ENCODE peak calls at places on chromosome 16, in five cellular contexts. One of them, this sample, is unnamed.

GRCh38 chr16:72425571-72426341 is 253.8 kb upstream of the PMFBP1 start:
- DNase-seq in IMR-90: no peak
- DNase-seq in SK-N-SH: no peak
- DNase-seq in K562: no peak
- DNase-seq in HepG2: no peak
- DNase-seq in this sample: no peak

GRCh38 chr16:50259334-50260205 is 6.8 kb upstream of the ADCY7 start:
- DNase-seq in IMR-90: no peak
- DNase-seq in SK-N-SH: peak
- DNase-seq in K562: no peak
- DNase-seq in HepG2: no peak
- DNase-seq in this sample: no peak

GRCh38 chr16:49382916-49383315 is 9.3 kb downstream of the C16orf78 start:
- DNase-seq in IMR-90: no peak
- DNase-seq in SK-N-SH: no peak
- DNase-seq in K562: no peak
- DNase-seq in HepG2: peak
- DNase-seq in this sample: no peak

GRCh38 chr16:57297856-57298255 is 13.4 kb upstream of the PLLP start:
- DNase-seq in IMR-90: no peak
- DNase-seq in SK-N-SH: no peak
- DNase-seq in K562: no peak
- DNase-seq in HepG2: no peak
- DNase-seq in this sample: no peak

GRCh38 chr16:83441523-83441922 is 366.3 kb upstream of the HSBP1 start:
- DNase-seq in IMR-90: peak
- DNase-seq in SK-N-SH: no peak
- DNase-seq in K562: no peak
- DNase-seq in HepG2: no peak
- DNase-seq in this sample: no peak

GRCh38 chr16:88713568-88714419 is 7.5 kb downstream of the CTU2 start:
- DNase-seq in IMR-90: peak
- DNase-seq in SK-N-SH: no peak
- DNase-seq in K562: peak
- DNase-seq in HepG2: no peak
- DNase-seq in this sample: no peak

GRCh38 chr16:5706206-5706605 is 608.6 kb upstream of the EEF2KMT start:
- DNase-seq in IMR-90: no peak
- DNase-seq in SK-N-SH: no peak
- DNase-seq in K562: no peak
- DNase-seq in HepG2: no peak
- DNase-seq in this sample: no peak

GRCh38 chr16:13919330-13919682 is 648 bp upstream of the ERCC4 start:
- DNase-seq in IMR-90: peak
- DNase-seq in SK-N-SH: peak
- DNase-seq in K562: peak
- DNase-seq in HepG2: peak
- DNase-seq in this sample: no peak

GRCh38 chr16:71781741-71782140 is 26.9 kb downstream of the AP1G1 start:
- DNase-seq in IMR-90: peak
- DNase-seq in SK-N-SH: no peak
- DNase-seq in K562: no peak
- DNase-seq in HepG2: peak
- DNase-seq in this sample: no peak

GRCh38 chr16:89291355-89291754 is 73.9 kb downstream of the ZNF778 start:
- DNase-seq in IMR-90: no peak
- DNase-seq in SK-N-SH: no peak
- DNase-seq in K562: no peak
- DNase-seq in HepG2: no peak
- DNase-seq in this sample: no peak

GRCh38 chr16:89174877-89175276 is 3.3 kb downstream of the CDH15 start:
- DNase-seq in IMR-90: no peak
- DNase-seq in SK-N-SH: no peak
- DNase-seq in K562: no peak
- DNase-seq in HepG2: no peak
- DNase-seq in this sample: no peak

GRCh38 chr16:2968738-2969544 is at the start of gene PAQR4:
- DNase-seq in IMR-90: peak
- DNase-seq in SK-N-SH: peak
- DNase-seq in K562: peak
- DNase-seq in HepG2: peak
- DNase-seq in this sample: peak

GRCh38 chr16:78443780-78444422 is 344.4 kb downstream of the WWOX start:
- DNase-seq in IMR-90: no peak
- DNase-seq in SK-N-SH: no peak
- DNase-seq in K562: no peak
- DNase-seq in HepG2: no peak
- DNase-seq in this sample: no peak

GRCh38 chr16:57993452-57993851 is 7.0 kb downstream of the ZNF319 start:
- DNase-seq in IMR-90: no peak
- DNase-seq in SK-N-SH: no peak
- DNase-seq in K562: no peak
- DNase-seq in HepG2: no peak
- DNase-seq in this sample: no peak

GRCh38 chr16:83701494-83701893 is 106.3 kb upstream of the HSBP1 start:
- DNase-seq in IMR-90: peak
- DNase-seq in SK-N-SH: no peak
- DNase-seq in K562: peak
- DNase-seq in HepG2: peak
- DNase-seq in this sample: no peak

GRCh38 chr16:20504418-20504817 is 53.1 kb downstream of the ACSM2A start:
- DNase-seq in IMR-90: no peak
- DNase-seq in SK-N-SH: no peak
- DNase-seq in K562: no peak
- DNase-seq in HepG2: no peak
- DNase-seq in this sample: no peak
- H3K27ac ChIP-seq in IMR-90: no peak
- H3K27ac ChIP-seq in SK-N-SH: no peak
- H3K27ac ChIP-seq in K562: no peak
- H3K27ac ChIP-seq in HepG2: no peak
- H3K27ac ChIP-seq in this sample: no peak

DNA sequence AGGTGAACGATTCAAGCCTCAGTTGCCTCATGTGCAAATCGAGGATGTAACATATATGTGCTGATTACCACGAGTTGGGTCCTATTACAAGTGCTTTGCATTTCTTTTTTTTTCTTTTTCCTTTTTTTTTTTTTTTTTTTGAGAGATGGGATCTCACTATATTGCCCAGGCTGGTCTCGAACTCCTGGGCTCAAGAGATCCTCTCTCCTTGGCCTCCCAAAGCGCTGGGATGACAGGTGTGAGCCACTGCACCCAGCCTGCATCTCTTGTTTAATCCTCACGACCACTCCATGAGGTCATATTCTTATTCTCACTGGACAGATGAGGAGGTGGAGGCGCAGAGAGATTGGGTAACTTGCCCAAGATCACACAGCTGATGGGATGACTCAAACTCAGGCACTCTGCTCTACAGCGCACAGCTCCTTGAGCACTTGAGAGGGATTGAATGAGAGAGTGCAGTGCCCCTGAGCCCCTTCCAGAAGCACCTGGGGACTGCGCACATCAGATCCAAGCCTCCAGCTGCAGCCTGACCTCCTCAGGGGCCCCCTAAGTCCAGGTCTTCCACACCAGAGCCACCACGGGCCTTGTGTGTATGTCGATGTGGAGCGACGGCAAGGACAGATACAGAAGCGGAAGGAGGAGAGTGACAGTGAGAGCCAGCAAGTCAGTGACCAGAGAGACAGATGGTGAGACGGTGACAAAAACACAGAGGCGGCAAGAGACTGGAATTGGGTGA is 4.9 kb downstream of the STX1B start:
- DNase-seq in IMR-90: peak
- DNase-seq in SK-N-SH: peak
- DNase-seq in K562: no peak
- DNase-seq in HepG2: no peak
- DNase-seq in this sample: no peak
- TF ChIP-seq MXI1 in IMR-90: no peak
- TF ChIP-seq MXI1 in SK-N-SH: no peak
- TF ChIP-seq MXI1 in K562: no peak
- TF ChIP-seq MXI1 in HepG2: no peak
- TF ChIP-seq MXI1 in this sample: no peak

GRCh38 chr16:85365120-85365519 is 248.0 kb upstream of the GSE1 start:
- DNase-seq in IMR-90: no peak
- DNase-seq in SK-N-SH: no peak
- DNase-seq in K562: no peak
- DNase-seq in HepG2: no peak
- DNase-seq in this sample: no peak

GRCh38 chr16:85366031-85366763 is 246.9 kb upstream of the GSE1 start:
- DNase-seq in IMR-90: no peak
- DNase-seq in SK-N-SH: peak
- DNase-seq in K562: no peak
- DNase-seq in HepG2: no peak
- DNase-seq in this sample: no peak

GRCh38 chr16:85363427-85363826 is 249.7 kb upstream of the GSE1 start:
- DNase-seq in IMR-90: no peak
- DNase-seq in SK-N-SH: no peak
- DNase-seq in K562: no peak
- DNase-seq in HepG2: no peak
- DNase-seq in this sample: no peak

GRCh38 chr16:85363881-85364280 is 249.2 kb upstream of the GSE1 start:
- DNase-seq in IMR-90: no peak
- DNase-seq in SK-N-SH: no peak
- DNase-seq in K562: no peak
- DNase-seq in HepG2: no peak
- DNase-seq in this sample: no peak

DNA sequence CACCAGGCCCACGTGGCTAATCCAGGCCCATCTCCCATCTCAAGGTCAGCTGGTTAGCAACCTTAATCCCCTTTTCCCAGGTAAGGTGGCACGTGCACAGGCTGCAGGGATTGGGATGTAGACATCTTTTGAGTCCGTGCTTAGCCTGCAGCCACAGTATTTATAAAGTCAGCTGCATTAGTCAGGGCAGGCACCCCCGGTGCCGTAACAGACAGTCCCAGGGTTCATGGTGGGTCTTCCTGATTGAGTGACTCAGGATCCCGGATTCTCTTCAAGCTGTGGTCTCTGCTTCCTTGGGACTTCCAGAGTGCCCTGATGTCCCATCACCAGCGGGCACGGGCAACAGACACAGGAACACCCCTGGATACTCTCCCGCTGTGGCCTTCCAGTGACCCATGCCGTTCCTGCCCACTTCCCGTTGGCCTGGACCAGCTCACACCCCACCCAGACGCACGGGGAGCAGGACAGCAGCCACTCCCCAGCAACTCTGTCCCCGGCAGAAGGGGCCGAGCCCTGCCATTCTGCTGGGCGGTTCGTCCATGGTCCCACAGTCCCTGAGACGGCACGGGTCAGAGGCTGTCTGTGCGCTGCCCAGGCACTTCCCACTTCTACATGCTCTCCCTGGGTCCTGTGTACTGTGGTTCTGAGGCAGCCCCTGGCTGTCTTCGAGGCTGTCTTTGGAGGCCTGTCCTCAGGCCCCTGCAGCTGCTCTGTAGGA is 248.6 kb upstream of the GSE1 start:
- DNase-seq in IMR-90: no peak
- DNase-seq in SK-N-SH: no peak
- DNase-seq in K562: no peak
- DNase-seq in HepG2: no peak
- DNase-seq in this sample: no peak
- H3K27ac ChIP-seq in IMR-90: no peak
- H3K27ac ChIP-seq in SK-N-SH: peak
- H3K27ac ChIP-seq in K562: no peak
- H3K27ac ChIP-seq in HepG2: no peak
- H3K27ac ChIP-seq in this sample: no peak

DNA sequence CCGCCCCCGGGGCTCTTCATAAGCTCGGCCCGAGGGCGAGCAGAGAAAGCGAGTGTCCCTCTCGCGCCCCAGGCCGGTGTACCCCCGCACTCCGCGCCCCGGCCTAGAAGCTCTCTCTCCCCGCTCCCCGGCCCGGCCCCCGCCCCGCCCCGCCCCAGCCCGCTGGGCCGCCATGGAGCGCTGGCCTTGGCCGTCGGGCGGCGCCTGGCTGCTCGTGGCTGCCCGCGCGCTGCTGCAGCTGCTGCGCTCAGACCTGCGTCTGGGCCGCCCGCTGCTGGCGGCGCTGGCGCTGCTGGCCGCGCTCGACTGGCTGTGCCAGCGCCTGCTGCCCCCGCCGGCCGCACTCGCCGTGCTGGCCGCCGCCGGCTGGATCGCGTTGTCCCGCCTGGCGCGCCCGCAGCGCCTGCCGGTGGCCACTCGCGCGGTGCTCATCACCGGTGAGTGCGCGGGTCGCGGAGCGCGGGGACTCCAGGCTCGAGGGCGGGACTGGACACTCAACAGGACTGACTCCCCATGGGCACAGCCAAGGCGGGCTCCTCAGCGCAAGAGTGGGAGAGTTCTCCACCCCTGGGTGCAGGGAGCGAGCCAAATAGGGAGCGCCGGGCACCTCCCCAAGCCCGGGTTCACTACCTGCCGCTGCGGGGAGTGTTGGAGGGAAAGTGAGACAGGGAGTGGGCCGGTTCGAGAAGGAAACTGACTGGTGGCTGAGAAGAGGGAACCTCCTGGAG is at the start of gene HSD11B2:
- DNase-seq in IMR-90: peak
- DNase-seq in SK-N-SH: peak
- DNase-seq in K562: peak
- DNase-seq in HepG2: no peak
- DNase-seq in this sample: no peak
- TF ChIP-seq MXI1 in IMR-90: peak
- TF ChIP-seq MXI1 in SK-N-SH: peak
- TF ChIP-seq MXI1 in K562: no peak
- TF ChIP-seq MXI1 in HepG2: peak
- TF ChIP-seq MXI1 in this sample: no peak

This sample was measured in GM12878.